ENCODE peak calls at places on chromosomes 16 and 17, in ten cellular contexts. W is mesenteric fat pad; I is activated naive CD8-positive, alpha-beta T cell treated with anti-CD3 and anti-CD28 coated beads, Interleukin-2, amount 50 U/mL, for 24 hours; C is EL; U is T47D; Q is PC-9; D is activated CD4-positive, alpha-beta T cell treated with anti-CD3 and anti-CD28 coated beads, Interleukin-2, amount 50 U/mL, for 1 hour; V is dorsolateral prefrontal cortex; A is foreskin fibroblast; J is endothelial cell. H is an unnamed sample.

GRCh38 chr17:50769884-50770283 is 2.6 kb upstream of the ANKRD40CL start:
- DNase-seq in W (peak; percentile 60), I (no peak), C (no peak), U (no peak), Q (no peak), D (no peak), V (no peak), A (no peak), J (no peak), H (no peak)

GRCh38 chr17:39647242-39647641 is 10.3 kb downstream of the STARD3 start:
- DNase-seq in W (no peak), I (no peak), C (no peak), U (no peak), Q (no peak), D (no peak), V (no peak), A (no peak), J (no peak), H (no peak)

GRCh38 chr16:48035142-48035541 is 120.7 kb downstream of the ABCC12 start:
- DNase-seq in W (no peak), I (no peak), C (no peak), U (no peak), Q (peak; percentile 37), D (no peak), V (no peak), A (no peak), J (no peak), H (peak; percentile 92)

GRCh38 chr17:68697850-68698313 is 96.7 kb upstream of the FAM20A start:
- DNase-seq in W (no peak), I (no peak), C (peak; percentile 44), U (no peak), Q (no peak), D (no peak), V (no peak), A (peak; percentile 90), J (no peak), H (no peak)

GRCh38 chr17:81512560-81512983 is at the start of gene ACTG1:
- DNase-seq in W (peak; percentile 99), I (peak; percentile 92), C (peak; percentile 93), U (peak; percentile 96), Q (peak; percentile 69), D (peak; percentile 89), V (peak; percentile 91), A (peak; percentile 98), J (peak; percentile 90), H (peak; percentile 55)

GRCh38 chr17:74389094-74389753 is 21.9 kb downstream of the GPR142 start:
- DNase-seq in W (no peak), I (no peak), C (no peak), U (no peak), Q (no peak), D (no peak), V (no peak), A (no peak), J (no peak), H (no peak)

GRCh38 chr16:31713945-31714898 is 159.4 kb upstream of the ZNF267 start:
- DNase-seq in W (no peak), I (no peak), C (peak; percentile 13), U (no peak), Q (no peak), D (no peak), V (no peak), A (no peak), J (peak; percentile 52), H (peak; percentile 41)

GRCh38 chr17:59151591-59151990 is 3.4 kb downstream of the SKA2 start:
- DNase-seq in W (no peak), I (no peak), C (no peak), U (no peak), Q (no peak), D (no peak), V (no peak), A (no peak), J (no peak), H (no peak)

GRCh38 chr17:1491406-1492248 is 859 bp downstream of the MYO1C start:
- DNase-seq in W (no peak), I (peak; percentile 64), C (peak; percentile 61), U (peak; percentile 80), Q (no peak), D (peak; percentile 26), V (peak; percentile 29), A (peak; percentile 86), J (peak; percentile 48), H (no peak)

GRCh38 chr16:70740919-70741778 is 55.3 kb upstream of the MTSS2 start:
- DNase-seq in W (no peak), I (peak; percentile 37), C (peak; percentile 90), U (no peak), Q (no peak), D (no peak), V (no peak), A (peak; percentile 96), J (no peak), H (no peak)

GRCh38 chr17:28735242-28735722 is 6.7 kb downstream of the NEK8 start:
- DNase-seq in W (no peak), I (no peak), C (peak; percentile 26), U (no peak), Q (peak; percentile 85), D (no peak), V (no peak), A (no peak), J (no peak), H (no peak)

GRCh38 chr17:6090253-6090652 is 20.1 kb downstream of the WSCD1 start:
- DNase-seq in W (no peak), I (no peak), C (no peak), U (no peak), Q (no peak), D (no peak), V (no peak), A (no peak), J (no peak), H (no peak)

GRCh38 chr17:77285594-77286390 is 145.0 kb downstream of the SEC14L1 start:
- DNase-seq in W (no peak), I (no peak), C (peak; percentile 97), U (no peak), Q (peak; percentile 88), D (no peak), V (peak; percentile 43), A (peak; percentile 87), J (no peak), H (no peak)

GRCh38 chr17:40452074-40452787 is 9.0 kb downstream of the IGFBP4 start:
- DNase-seq in W (no peak), I (peak; percentile 30), C (peak; percentile 68), U (no peak), Q (no peak), D (no peak), V (no peak), A (peak; percentile 89), J (no peak), H (no peak)

H was measured in LNCaP clone FGC.